ENCODE peak calls at places on chromosome 12, in seven cellular contexts. H is cerebellar cortex; O is CD8-positive, alpha-beta T cell; T is mucosa of gallbladder; Y is midbrain; B is NCI-H774; S is activated naive CD4-positive, alpha-beta T cell treated with Interleukin-2 at 50 U/mL for 16 hours. W is an unnamed sample.

GRCh38 chr12:102811125-102811737 is 105.8 kb downstream of the PAH start:
- DNase-seq in Y (peak), B (peak), H (peak), T (no peak), O (no peak), S (no peak), W (peak)

GRCh38 chr12:9699898-9700605 is 30.5 kb downstream of the CLEC2D start:
- DNase-seq in O (no peak), S (no peak), T (no peak), B (no peak), Y (no peak), H (no peak), W (no peak)

GRCh38 chr12:76898472-76898871 is 19.7 kb upstream of the CSRP2 start:
- DNase-seq in H (no peak), T (no peak), B (no peak), S (no peak), Y (no peak), O (no peak), W (peak)

GRCh38 chr12:46217686-46218508 is 50.9 kb downstream of the SLC38A1 start:
- DNase-seq in O (peak), S (peak), H (no peak), B (no peak), Y (peak), T (peak), W (no peak)

GRCh38 chr12:55707841-55708694 is at the start of gene ITGA7:
- DNase-seq in S (peak), T (peak), H (peak), Y (peak), B (peak), O (peak), W (peak)

GRCh38 chr12:3896851-3897351 is 23.7 kb upstream of the PARP11 start:
- DNase-seq in O (no peak), S (no peak), T (no peak), H (no peak), B (no peak), Y (no peak), W (no peak)

GRCh38 chr12:89574736-89575208 is 48.9 kb upstream of the POC1B start:
- DNase-seq in H (no peak), B (no peak), T (no peak), O (no peak), S (no peak), Y (no peak), W (no peak)

GRCh38 chr12:118312578-118312977 is 60.1 kb downstream of the TAOK3 start:
- DNase-seq in B (no peak), Y (no peak), T (no peak), S (no peak), H (no peak), O (no peak), W (no peak)

GRCh38 chr12:1518763-1519516 is 75.4 kb downstream of the FBXL14 start:
- DNase-seq in O (no peak), B (peak), T (no peak), Y (no peak), S (no peak), H (no peak), W (no peak)